ENCODE peak calls at places on chromosomes 16 and 17, in seven cellular contexts. X, A, Y, Z, E, L and W are unnamed samples.

GRCh38 chr16:66843191-66843590 is 1.0 kb upstream of the CA7 start:
- DNase-seq in X (no peak), A (no peak), Y (no peak), Z (no peak), E (no peak), L (no peak), W (no peak)

GRCh38 chr16:81707411-81708321 is 71.4 kb upstream of the PLCG2 start:
- DNase-seq in X (no peak), A (peak; percentile 75), Y (no peak), Z (no peak), E (peak; percentile 96), L (no peak), W (no peak)

GRCh38 chr16:2253293-2253692 is 1.9 kb upstream of the ECI1 start:
- DNase-seq in X (no peak), A (no peak), Y (no peak), Z (no peak), E (no peak), L (no peak), W (no peak)

GRCh38 chr16:84020353-84020752 is 22.2 kb downstream of the SLC38A8 start:
- DNase-seq in X (no peak), A (no peak), Y (no peak), Z (no peak), E (no peak), L (no peak), W (no peak)

GRCh38 chr17:9307313-9307998 is 268.2 kb downstream of the STX8 start:
- DNase-seq in X (no peak), A (no peak), Y (no peak), Z (peak; percentile 26), E (no peak), L (no peak), W (no peak)

GRCh38 chr17:61000911-61001310 is 323.3 kb downstream of the BCAS3 start:
- DNase-seq in X (no peak), A (no peak), Y (no peak), Z (peak; percentile 64), E (no peak), L (no peak), W (no peak)

GRCh38 chr17:43713494-43714162 is 45.0 kb downstream of the SOST start:
- DNase-seq in X (peak; percentile 52), A (peak; percentile 83), Y (no peak), Z (peak; percentile 37), E (no peak), L (no peak), W (no peak)

GRCh38 chr17:66235377-66235994 is 6.3 kb upstream of the APOH start:
- DNase-seq in X (no peak), A (no peak), Y (no peak), Z (no peak), E (no peak), L (no peak), W (no peak)

GRCh38 chr17:6753565-6753964 is 2.3 kb upstream of the XAF1 start:
- DNase-seq in X (no peak), A (no peak), Y (no peak), Z (peak; percentile 14), E (no peak), L (no peak), W (no peak)

GRCh38 chr17:39800540-39800939 is 62.8 kb downstream of the GRB7 start:
- DNase-seq in X (no peak), A (no peak), Y (no peak), Z (no peak), E (no peak), L (no peak), W (no peak)

GRCh38 chr17:71392715-71393567 is 727.9 kb upstream of the SOX9 start:
- DNase-seq in X (no peak), A (no peak), Y (no peak), Z (no peak), E (no peak), L (no peak), W (no peak)

GRCh38 chr17:41835800-41836549 is at the start of gene NT5C3B:
- DNase-seq in X (peak; percentile 68), A (peak; percentile 91), Y (no peak), Z (peak; percentile 52), E (peak; percentile 62), L (no peak), W (no peak)

GRCh38 chr16:12611006-12611477 is 192.6 kb downstream of the CPPED1 start:
- DNase-seq in X (no peak), A (no peak), Y (no peak), Z (no peak), E (no peak), L (no peak), W (no peak)

GRCh38 chr16:876041-876335 is 75.5 kb upstream of the GNG13 start:
- DNase-seq in X (no peak), A (no peak), Y (no peak), Z (no peak), E (no peak), L (no peak), W (no peak)
- H3K9me3 ChIP-seq in X (no peaks in the 10 kb centered on the region), A (no peaks in the 10 kb centered on the region), Y (peaks cover 36% of the 10 kb centered on the region), Z (no peaks in the 10 kb centered on the region), E (no peaks in the 10 kb centered on the region), L (peaks cover 2% of the 10 kb centered on the region), W (no peaks in the 10 kb centered on the region)

GRCh38 chr16:56611281-56611833 is 3.0 kb downstream of the MT2A start:
- DNase-seq in X (peak; percentile 78), A (peak; percentile 82), Y (no peak), Z (peak; percentile 58), E (peak; percentile 49), L (no peak), W (no peak)

GRCh38 chr16:56608876-56609462 is 585 bp downstream of the MT2A start:
- DNase-seq in X (no peak), A (no peak), Y (no peak), Z (no peak), E (peak; percentile 60), L (no peak), W (no peak)

GRCh38 chr16:56609463-56609921 is 1.1 kb downstream of the MT2A start:
- DNase-seq in X (peak; percentile 78), A (no peak), Y (no peak), Z (peak; percentile 88), E (peak; percentile 55), L (no peak), W (no peak)

GRCh38 chr16:56610017-56610608 is 1.7 kb downstream of the MT2A start:
- DNase-seq in X (no peak), A (peak; percentile 85), Y (no peak), Z (peak; percentile 85), E (peak; percentile 64), L (no peak), W (no peak)

GRCh38 chr16:56610609-56611111 is 2.3 kb downstream of the MT2A start:
- DNase-seq in X (no peak), A (no peak), Y (no peak), Z (peak; percentile 46), E (no peak), L (no peak), W (no peak)
- H3K4me3 ChIP-seq in X (no peak overlapping the region), A (no peak overlapping the region), Y (no peak overlapping the region), Z (no peak overlapping the region), E (peak overlapping the region; percentile 66), L (peak overlapping the region; percentile 86), W (no peak overlapping the region)

DNA sequence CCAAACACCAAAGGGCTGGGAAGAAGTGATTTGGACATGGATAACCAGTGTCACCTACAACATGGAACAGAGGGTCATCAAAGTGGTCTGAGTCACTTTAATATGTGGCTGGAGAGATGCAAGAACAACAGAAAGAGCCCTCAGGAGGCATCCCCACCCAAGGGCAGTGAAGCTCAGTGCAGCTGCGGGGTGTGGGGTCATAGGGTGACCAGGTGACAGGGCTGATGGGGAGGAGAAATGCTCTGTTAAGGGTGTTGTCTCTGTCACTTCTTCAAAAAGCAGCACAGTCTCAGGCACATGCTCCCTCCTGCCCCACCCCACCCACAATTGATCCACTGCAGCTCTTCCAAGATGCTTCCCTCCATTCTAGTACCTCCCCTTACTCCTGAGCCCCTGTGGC is 819.1 kb downstream of the KCNJ18 start:
- DNase-seq in X (no peak), A (no peak), Y (no peak), Z (no peak), E (no peak), L (no peak), W (no peak)
- H3K9me3 ChIP-seq in X (no peaks in the 10 kb centered on the region), A (no peaks in the 10 kb centered on the region), Y (peaks cover 83% of the 10 kb centered on the region), Z (no peaks in the 10 kb centered on the region), E (peaks cover under 1% of the 10 kb centered on the region), L (peaks cover 3% of the 10 kb centered on the region), W (peaks cover 11% of the 10 kb centered on the region)

GRCh38 chr17:1180958-1181768 is 1.4 kb upstream of the ABR start:
- DNase-seq in X (no peak), A (no peak), Y (no peak), Z (no peak), E (no peak), L (no peak), W (no peak)
- H3K4me3 ChIP-seq in X (no peak overlapping the region), A (no peak overlapping the region), Y (no peak overlapping the region), Z (no peak overlapping the region), E (no peak overlapping the region), L (no peak overlapping the region), W (no peak overlapping the region)